ENCODE peak calls at places on chromosomes 6 and 20, in eight cellular contexts. One of them, this sample, is unnamed.

GRCh38 chr6:57307850-57308249 is 9.6 kb upstream of the PRIM2 start:
- DNase-seq in neural progenitor cell: no peak
- DNase-seq in activated T-cell treated with anti-CD3 and anti-CD28 coated beads for 1 hour: no peak
- DNase-seq in Right ventricle myocardium superior: no peak
- DNase-seq in GDM1: no peak
- DNase-seq in heart left ventricle: no peak
- DNase-seq in KBM-7: no peak
- DNase-seq in psoas muscle: no peak
- DNase-seq in this sample: no peak

GRCh38 chr6:46254946-46255345 is 84.2 kb upstream of the ENPP5 start:
- DNase-seq in neural progenitor cell: no peak
- DNase-seq in activated T-cell treated with anti-CD3 and anti-CD28 coated beads for 1 hour: no peak
- DNase-seq in Right ventricle myocardium superior: no peak
- DNase-seq in GDM1: no peak
- DNase-seq in heart left ventricle: no peak
- DNase-seq in KBM-7: no peak
- DNase-seq in psoas muscle: no peak
- DNase-seq in this sample: no peak

GRCh38 chr6:3625161-3625979 is 126.1 kb downstream of the PXDC1 start:
- DNase-seq in neural progenitor cell: no peak
- DNase-seq in activated T-cell treated with anti-CD3 and anti-CD28 coated beads for 1 hour: no peak
- DNase-seq in Right ventricle myocardium superior: no peak
- DNase-seq in GDM1: no peak
- DNase-seq in heart left ventricle: no peak
- DNase-seq in KBM-7: no peak
- DNase-seq in psoas muscle: no peak
- DNase-seq in this sample: no peak

GRCh38 chr20:40361916-40362315 is 327.1 kb downstream of the MAFB start:
- DNase-seq in neural progenitor cell: no peak
- DNase-seq in activated T-cell treated with anti-CD3 and anti-CD28 coated beads for 1 hour: no peak
- DNase-seq in Right ventricle myocardium superior: no peak
- DNase-seq in GDM1: no peak
- DNase-seq in heart left ventricle: no peak
- DNase-seq in KBM-7: no peak
- DNase-seq in psoas muscle: no peak
- DNase-seq in this sample: no peak

GRCh38 chr6:105941616-105942412 is 144.3 kb upstream of the PRDM1 start:
- DNase-seq in neural progenitor cell: no peak
- DNase-seq in activated T-cell treated with anti-CD3 and anti-CD28 coated beads for 1 hour: no peak
- DNase-seq in Right ventricle myocardium superior: no peak
- DNase-seq in GDM1: no peak
- DNase-seq in heart left ventricle: no peak
- DNase-seq in KBM-7: no peak
- DNase-seq in psoas muscle: no peak
- DNase-seq in this sample: no peak

GRCh38 chr6:43702522-43703440 is 15.2 kb upstream of the MRPS18A start:
- DNase-seq in neural progenitor cell: peak; percentile 97
- DNase-seq in activated T-cell treated with anti-CD3 and anti-CD28 coated beads for 1 hour: no peak
- DNase-seq in Right ventricle myocardium superior: peak; percentile 95
- DNase-seq in GDM1: no peak
- DNase-seq in heart left ventricle: peak; percentile 95
- DNase-seq in KBM-7: peak; percentile 48
- DNase-seq in psoas muscle: peak; percentile 92
- DNase-seq in this sample: no peak

GRCh38 chr20:46027245-46027853 is 1.7 kb upstream of the SLC12A5 start:
- DNase-seq in neural progenitor cell: peak; percentile 93
- DNase-seq in activated T-cell treated with anti-CD3 and anti-CD28 coated beads for 1 hour: no peak
- DNase-seq in Right ventricle myocardium superior: no peak
- DNase-seq in GDM1: no peak
- DNase-seq in heart left ventricle: no peak
- DNase-seq in KBM-7: peak; percentile 45
- DNase-seq in psoas muscle: no peak
- DNase-seq in this sample: peak; percentile 31

GRCh38 chr6:1846611-1847010 is 236.9 kb downstream of the FOXC1 start:
- DNase-seq in neural progenitor cell: no peak
- DNase-seq in activated T-cell treated with anti-CD3 and anti-CD28 coated beads for 1 hour: no peak
- DNase-seq in Right ventricle myocardium superior: no peak
- DNase-seq in GDM1: no peak
- DNase-seq in heart left ventricle: no peak
- DNase-seq in KBM-7: no peak
- DNase-seq in psoas muscle: no peak
- DNase-seq in this sample: no peak

GRCh38 chr20:13995841-13996240 is 525 bp downstream of the MACROD2 start:
- DNase-seq in neural progenitor cell: peak; percentile 74
- DNase-seq in activated T-cell treated with anti-CD3 and anti-CD28 coated beads for 1 hour: no peak
- DNase-seq in Right ventricle myocardium superior: peak; percentile 52
- DNase-seq in GDM1: no peak
- DNase-seq in heart left ventricle: peak; percentile 13
- DNase-seq in KBM-7: no peak
- DNase-seq in psoas muscle: peak; percentile 32
- DNase-seq in this sample: no peak

This sample was measured in effector CD4-positive, alpha-beta T cell.